ENCODE peak calls at places on chromosomes 16 and 17, in four cellular contexts. N is tibial artery, J is T1000, H is NCI-H1092. T is an unnamed sample.

GRCh38 chr17:5508855-5509254 is 22.5 kb downstream of the MIS12 start:
- DNase-seq in J (peak), H (peak), N (no peak), T (no peak)

GRCh38 chr16:53024045-53024444 is 28.7 kb downstream of the CHD9NB start:
- DNase-seq in J (no peak), N (no peak), H (no peak), T (no peak)

GRCh38 chr17:61047517-61047916 is 352.1 kb upstream of the TBX2 start:
- DNase-seq in N (no peak), H (no peak), J (no peak), T (no peak)

GRCh38 chr17:28384281-28385036 is 13.0 kb downstream of the SARM1 start:
- DNase-seq in H (no peak), J (no peak), N (peak), T (peak)

GRCh38 chr17:64032081-64032480 is 11.6 kb upstream of the ICAM2 start:
- DNase-seq in J (peak), H (no peak), N (no peak), T (no peak)

GRCh38 chr17:37610971-37611370 is 1.8 kb upstream of the SYNRG start:
- DNase-seq in H (no peak), J (no peak), N (no peak), T (no peak)

GRCh38 chr17:77869665-77870132 is 88.8 kb upstream of the TNRC6C start:
- DNase-seq in H (no peak), N (no peak), J (no peak), T (no peak)

GRCh38 chr16:14202095-14202494 is 131.0 kb downstream of the MRTFB start:
- DNase-seq in J (no peak), H (no peak), N (no peak), T (no peak)

GRCh38 chr16:66608241-66609138 is 4.0 kb downstream of the CMTM3 start:
- DNase-seq in N (peak), H (peak), J (peak), T (peak)

GRCh38 chr17:16915752-16916556 is 56.0 kb downstream of the TNFRSF13B start:
- DNase-seq in H (no peak), J (no peak), N (peak), T (peak)

GRCh38 chr17:1645207-1646171 is at the start of gene SCARF1:
- DNase-seq in H (no peak), J (no peak), N (no peak), T (no peak)

GRCh38 chr17:75753514-75754377 is 11.2 kb downstream of the GALK1 start:
- DNase-seq in J (peak), N (peak), H (peak), T (peak)